ENCODE peak calls at places on chromosomes 16 and 17, in seven cellular contexts. T is type B pancreatic cell; F is activated naive CD8-positive, alpha-beta T cell treated with anti-CD3 and anti-CD28 coated beads, Interleukin-2, amount 10 ng/mL, durations not matched to agents 7 days and 5 days; B is posterior vena cava; K is stimulated activated CD8-positive, alpha-beta memory T cell treated with anti-CD3 and anti-CD28 coated beads, Interleukin-15, amount 100 ng/mL, for 24 hours; D is lung microvascular endothelial cell; Y is brain microvascular endothelial cell. Z is an unnamed sample.

GRCh38 chr16:88669986-88670385 is 7.1 kb upstream of the MVD start:
- DNase-seq in T (no peak), F (no peak), B (no peak), K (no peak), D (no peak), Y (no peak), Z (no peak)

GRCh38 chr16:4139968-4140367 is 23.7 kb upstream of the ADCY9 start:
- DNase-seq in T (no peak), F (no peak), B (no peak), K (no peak), D (no peak), Y (no peak), Z (no peak)

GRCh38 chr16:86994651-86995171 is 322.5 kb downstream of the C16orf95 start:
- DNase-seq in T (no peak), F (no peak), B (peak), K (no peak), D (peak), Y (peak), Z (peak)

GRCh38 chr16:77470851-77471250 is 36.0 kb upstream of the ADAMTS18 start:
- DNase-seq in T (no peak), F (no peak), B (no peak), K (no peak), D (no peak), Y (no peak), Z (no peak)

GRCh38 chr17:31515226-31515759 is 123.8 kb downstream of the RAB11FIP4 start:
- DNase-seq in T (no peak), F (no peak), B (no peak), K (no peak), D (no peak), Y (no peak), Z (no peak)

GRCh38 chr16:79076039-79076767 is 524.3 kb downstream of the MAF start:
- DNase-seq in T (no peak), F (no peak), B (no peak), K (no peak), D (no peak), Y (no peak), Z (no peak)

GRCh38 chr17:28473542-28473941 is at the start of gene SLC13A2:
- DNase-seq in T (no peak), F (peak), B (no peak), K (no peak), D (no peak), Y (no peak), Z (peak)

GRCh38 chr17:44170135-44170498 is 387 bp upstream of the ASB16 start:
- DNase-seq in T (no peak), F (no peak), B (no peak), K (no peak), D (no peak), Y (no peak), Z (no peak)

GRCh38 chr17:77286641-77287431 is 146.1 kb downstream of the SEC14L1 start:
- DNase-seq in T (no peak), F (no peak), B (no peak), K (no peak), D (peak), Y (peak), Z (peak)

GRCh38 chr17:44655983-44656700 is at the start of gene MEIOC:
- DNase-seq in T (no peak), F (peak), B (no peak), K (peak), D (no peak), Y (peak), Z (no peak)

Z was measured in sigmoid colon.